ENCODE peak calls at places on chromosomes 7 and 10, in nine cellular contexts. One of them, this sample, is unnamed.

GRCh38 chr7:95718556-95719410 is 53.6 kb upstream of the DYNC1I1 start:
- DNase-seq in astrocyte of the spinal cord: peak
- DNase-seq in choroid plexus epithelial cell: peak
- DNase-seq in A549: peak
- DNase-seq in thyroid gland: no peak
- DNase-seq in WERI-Rb-1: no peak
- DNase-seq in endothelial cell: no peak
- DNase-seq in HCT116: peak
- DNase-seq in IMR-90: peak
- DNase-seq in this sample: peak

GRCh38 chr10:31929260-31929985 is 792 bp upstream of the ARHGAP12 start:
- DNase-seq in WERI-Rb-1: peak
- DNase-seq in endothelial cell: peak
- DNase-seq in astrocyte of the spinal cord: peak
- DNase-seq in HCT116: no peak
- DNase-seq in IMR-90: no peak
- DNase-seq in thyroid gland: peak
- DNase-seq in A549: peak
- DNase-seq in choroid plexus epithelial cell: no peak
- DNase-seq in this sample: peak

GRCh38 chr7:128939861-128940410 is 2.2 kb downstream of the IRF5 start:
- DNase-seq in WERI-Rb-1: no peak
- DNase-seq in endothelial cell: no peak
- DNase-seq in choroid plexus epithelial cell: no peak
- DNase-seq in HCT116: no peak
- DNase-seq in IMR-90: no peak
- DNase-seq in A549: no peak
- DNase-seq in astrocyte of the spinal cord: no peak
- DNase-seq in thyroid gland: no peak
- DNase-seq in this sample: no peak

GRCh38 chr10:44046605-44047004 is 338.3 kb downstream of the CXCL12 start:
- DNase-seq in A549: no peak
- DNase-seq in choroid plexus epithelial cell: peak
- DNase-seq in thyroid gland: peak
- DNase-seq in HCT116: no peak
- DNase-seq in IMR-90: peak
- DNase-seq in WERI-Rb-1: no peak
- DNase-seq in endothelial cell: no peak
- DNase-seq in astrocyte of the spinal cord: peak
- DNase-seq in this sample: peak

GRCh38 chr10:118662228-118663035 is 67.0 kb upstream of the PRLHR start:
- DNase-seq in thyroid gland: no peak
- DNase-seq in choroid plexus epithelial cell: peak
- DNase-seq in astrocyte of the spinal cord: no peak
- DNase-seq in WERI-Rb-1: no peak
- DNase-seq in A549: no peak
- DNase-seq in endothelial cell: no peak
- DNase-seq in HCT116: no peak
- DNase-seq in IMR-90: no peak
- DNase-seq in this sample: no peak

GRCh38 chr7:122453432-122453831 is 148.9 kb upstream of the FEZF1 start:
- DNase-seq in astrocyte of the spinal cord: no peak
- DNase-seq in HCT116: no peak
- DNase-seq in A549: no peak
- DNase-seq in IMR-90: no peak
- DNase-seq in endothelial cell: no peak
- DNase-seq in choroid plexus epithelial cell: no peak
- DNase-seq in thyroid gland: no peak
- DNase-seq in WERI-Rb-1: no peak
- DNase-seq in this sample: no peak

GRCh38 chr7:133746305-133746704 is 380.8 kb upstream of the LRGUK start:
- DNase-seq in WERI-Rb-1: no peak
- DNase-seq in thyroid gland: no peak
- DNase-seq in astrocyte of the spinal cord: no peak
- DNase-seq in choroid plexus epithelial cell: no peak
- DNase-seq in A549: no peak
- DNase-seq in IMR-90: no peak
- DNase-seq in endothelial cell: no peak
- DNase-seq in HCT116: no peak
- DNase-seq in this sample: no peak

GRCh38 chr10:4254101-4254994 is 469.3 kb upstream of the KLF6 start:
- DNase-seq in endothelial cell: no peak
- DNase-seq in HCT116: no peak
- DNase-seq in WERI-Rb-1: no peak
- DNase-seq in A549: no peak
- DNase-seq in astrocyte of the spinal cord: peak
- DNase-seq in IMR-90: peak
- DNase-seq in thyroid gland: no peak
- DNase-seq in choroid plexus epithelial cell: peak
- DNase-seq in this sample: peak

GRCh38 chr7:151790095-151790825 is 86.7 kb downstream of the PRKAG2 start:
- DNase-seq in thyroid gland: no peak
- DNase-seq in endothelial cell: no peak
- DNase-seq in A549: no peak
- DNase-seq in choroid plexus epithelial cell: no peak
- DNase-seq in astrocyte of the spinal cord: no peak
- DNase-seq in WERI-Rb-1: no peak
- DNase-seq in HCT116: no peak
- DNase-seq in IMR-90: no peak
- DNase-seq in this sample: no peak

GRCh38 chr7:133829336-133829897 is 297.7 kb upstream of the LRGUK start:
- DNase-seq in choroid plexus epithelial cell: no peak
- DNase-seq in IMR-90: peak
- DNase-seq in A549: no peak
- DNase-seq in thyroid gland: peak
- DNase-seq in WERI-Rb-1: no peak
- DNase-seq in endothelial cell: no peak
- DNase-seq in astrocyte of the spinal cord: peak
- DNase-seq in HCT116: no peak
- DNase-seq in this sample: no peak

DNA sequence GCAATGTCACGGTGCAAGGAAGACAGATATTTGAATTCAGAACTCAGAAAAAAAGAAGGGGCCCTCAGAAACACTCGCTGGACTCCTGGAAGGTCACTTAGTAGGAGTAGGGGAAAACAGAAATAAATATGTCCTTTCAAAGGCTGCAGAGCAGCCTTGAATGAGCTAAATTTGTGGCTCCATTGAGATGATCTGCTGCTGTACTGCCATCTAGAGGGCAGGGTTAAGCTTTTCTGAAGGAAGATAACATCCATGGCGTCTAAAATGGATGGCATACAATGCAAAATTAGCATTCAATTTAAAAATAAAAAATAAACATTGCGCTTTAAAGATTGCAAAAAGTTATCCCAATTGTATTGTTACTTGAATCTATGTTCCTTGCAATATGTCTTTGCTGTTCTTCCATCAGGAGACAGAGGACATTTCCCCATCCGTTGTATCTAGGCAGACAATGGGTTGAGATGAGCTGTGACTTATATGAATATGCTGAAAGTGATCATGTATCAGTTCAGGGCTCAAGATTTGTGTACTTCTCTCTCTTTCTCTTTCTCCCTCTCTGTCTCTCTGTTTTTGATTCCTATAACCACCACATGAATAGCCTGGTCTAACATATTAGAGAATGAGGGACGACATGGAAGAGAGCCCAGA is 642.2 kb downstream of the SH2D4B start:
- DNase-seq in thyroid gland: no peak
- DNase-seq in astrocyte of the spinal cord: peak
- DNase-seq in endothelial cell: peak
- DNase-seq in A549: no peak
- DNase-seq in WERI-Rb-1: peak
- DNase-seq in choroid plexus epithelial cell: peak
- DNase-seq in HCT116: no peak
- DNase-seq in IMR-90: peak
- DNase-seq in this sample: no peak
- TF ChIP-seq CTCF in thyroid gland: no peak
- TF ChIP-seq CTCF in astrocyte of the spinal cord: peak
- TF ChIP-seq CTCF in endothelial cell: peak
- TF ChIP-seq CTCF in A549: peak
- TF ChIP-seq CTCF in WERI-Rb-1: peak
- TF ChIP-seq CTCF in choroid plexus epithelial cell: peak
- TF ChIP-seq CTCF in HCT116: peak
- TF ChIP-seq CTCF in IMR-90: peak
- TF ChIP-seq CTCF in this sample: no peak

DNA sequence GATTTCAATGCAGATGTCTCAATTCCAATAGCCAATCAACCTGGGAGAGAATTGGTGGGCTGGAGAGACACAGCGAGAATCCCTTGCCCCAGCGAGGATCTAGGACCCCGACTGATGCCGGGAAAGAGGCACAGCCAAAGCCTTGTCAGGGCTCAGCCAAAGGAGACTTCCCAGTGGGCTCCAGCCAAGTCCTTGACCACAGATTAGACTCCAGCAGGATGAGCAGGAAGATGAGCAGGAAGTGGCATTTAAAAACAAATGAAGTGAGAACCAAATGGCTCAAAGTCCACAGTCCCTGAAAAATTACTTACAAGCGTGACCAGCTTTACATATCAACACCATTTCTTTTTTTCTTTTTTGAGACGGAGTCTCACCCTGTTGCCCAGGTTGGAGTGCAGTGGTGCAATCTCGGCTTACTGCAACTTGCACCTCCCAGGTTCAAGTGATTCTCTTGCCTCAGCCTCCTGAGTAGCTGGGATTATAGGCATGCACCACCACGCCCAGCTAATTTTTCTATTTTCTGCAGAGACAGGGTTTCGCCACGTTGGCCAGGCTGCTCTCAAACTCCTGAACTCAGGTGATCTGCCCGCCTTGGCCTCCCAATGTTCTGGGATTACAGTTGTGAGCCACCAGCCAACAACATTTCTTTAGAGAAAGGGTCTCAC is 40.2 kb downstream of the CTBP2 start:
- DNase-seq in A549: no peak
- DNase-seq in astrocyte of the spinal cord: peak
- DNase-seq in WERI-Rb-1: no peak
- DNase-seq in endothelial cell: no peak
- DNase-seq in choroid plexus epithelial cell: peak
- DNase-seq in thyroid gland: no peak
- DNase-seq in HCT116: no peak
- DNase-seq in IMR-90: peak
- DNase-seq in this sample: no peak
- TF ChIP-seq CTCF in A549: no peak
- TF ChIP-seq CTCF in astrocyte of the spinal cord: no peak
- TF ChIP-seq CTCF in WERI-Rb-1: no peak
- TF ChIP-seq CTCF in endothelial cell: no peak
- TF ChIP-seq CTCF in choroid plexus epithelial cell: no peak
- TF ChIP-seq CTCF in thyroid gland: no peak
- TF ChIP-seq CTCF in HCT116: no peak
- TF ChIP-seq CTCF in IMR-90: no peak
- TF ChIP-seq CTCF in this sample: no peak

GRCh38 chr7:100485514-100485913 is 1.8 kb downstream of the NYAP1 start:
- DNase-seq in thyroid gland: no peak
- DNase-seq in astrocyte of the spinal cord: no peak
- DNase-seq in HCT116: no peak
- DNase-seq in choroid plexus epithelial cell: no peak
- DNase-seq in WERI-Rb-1: no peak
- DNase-seq in A549: no peak
- DNase-seq in endothelial cell: no peak
- DNase-seq in IMR-90: no peak
- DNase-seq in this sample: no peak
- TF ChIP-seq CTCF in thyroid gland: no peak
- TF ChIP-seq CTCF in astrocyte of the spinal cord: no peak
- TF ChIP-seq CTCF in HCT116: no peak
- TF ChIP-seq CTCF in choroid plexus epithelial cell: no peak
- TF ChIP-seq CTCF in WERI-Rb-1: no peak
- TF ChIP-seq CTCF in A549: no peak
- TF ChIP-seq CTCF in endothelial cell: no peak
- TF ChIP-seq CTCF in IMR-90: no peak
- TF ChIP-seq CTCF in this sample: no peak

GRCh38 chr10:70432561-70433263 is 8.8 kb downstream of the NODAL start:
- DNase-seq in astrocyte of the spinal cord: no peak
- DNase-seq in WERI-Rb-1: no peak
- DNase-seq in IMR-90: no peak
- DNase-seq in choroid plexus epithelial cell: no peak
- DNase-seq in HCT116: no peak
- DNase-seq in A549: no peak
- DNase-seq in thyroid gland: no peak
- DNase-seq in endothelial cell: no peak
- DNase-seq in this sample: no peak

GRCh38 chr10:70433581-70434280 is 7.8 kb downstream of the NODAL start:
- DNase-seq in WERI-Rb-1: no peak
- DNase-seq in thyroid gland: no peak
- DNase-seq in IMR-90: peak
- DNase-seq in astrocyte of the spinal cord: no peak
- DNase-seq in A549: no peak
- DNase-seq in endothelial cell: no peak
- DNase-seq in HCT116: no peak
- DNase-seq in choroid plexus epithelial cell: no peak
- DNase-seq in this sample: no peak

GRCh38 chr10:70426835-70427234 is 14.6 kb downstream of the NODAL start:
- DNase-seq in endothelial cell: no peak
- DNase-seq in IMR-90: no peak
- DNase-seq in astrocyte of the spinal cord: no peak
- DNase-seq in thyroid gland: no peak
- DNase-seq in WERI-Rb-1: no peak
- DNase-seq in A549: no peak
- DNase-seq in HCT116: no peak
- DNase-seq in choroid plexus epithelial cell: no peak
- DNase-seq in this sample: no peak

GRCh38 chr10:70432101-70432500 is 9.4 kb downstream of the NODAL start:
- DNase-seq in IMR-90: no peak
- DNase-seq in astrocyte of the spinal cord: peak
- DNase-seq in thyroid gland: no peak
- DNase-seq in endothelial cell: no peak
- DNase-seq in choroid plexus epithelial cell: no peak
- DNase-seq in A549: no peak
- DNase-seq in WERI-Rb-1: peak
- DNase-seq in HCT116: no peak
- DNase-seq in this sample: no peak

DNA sequence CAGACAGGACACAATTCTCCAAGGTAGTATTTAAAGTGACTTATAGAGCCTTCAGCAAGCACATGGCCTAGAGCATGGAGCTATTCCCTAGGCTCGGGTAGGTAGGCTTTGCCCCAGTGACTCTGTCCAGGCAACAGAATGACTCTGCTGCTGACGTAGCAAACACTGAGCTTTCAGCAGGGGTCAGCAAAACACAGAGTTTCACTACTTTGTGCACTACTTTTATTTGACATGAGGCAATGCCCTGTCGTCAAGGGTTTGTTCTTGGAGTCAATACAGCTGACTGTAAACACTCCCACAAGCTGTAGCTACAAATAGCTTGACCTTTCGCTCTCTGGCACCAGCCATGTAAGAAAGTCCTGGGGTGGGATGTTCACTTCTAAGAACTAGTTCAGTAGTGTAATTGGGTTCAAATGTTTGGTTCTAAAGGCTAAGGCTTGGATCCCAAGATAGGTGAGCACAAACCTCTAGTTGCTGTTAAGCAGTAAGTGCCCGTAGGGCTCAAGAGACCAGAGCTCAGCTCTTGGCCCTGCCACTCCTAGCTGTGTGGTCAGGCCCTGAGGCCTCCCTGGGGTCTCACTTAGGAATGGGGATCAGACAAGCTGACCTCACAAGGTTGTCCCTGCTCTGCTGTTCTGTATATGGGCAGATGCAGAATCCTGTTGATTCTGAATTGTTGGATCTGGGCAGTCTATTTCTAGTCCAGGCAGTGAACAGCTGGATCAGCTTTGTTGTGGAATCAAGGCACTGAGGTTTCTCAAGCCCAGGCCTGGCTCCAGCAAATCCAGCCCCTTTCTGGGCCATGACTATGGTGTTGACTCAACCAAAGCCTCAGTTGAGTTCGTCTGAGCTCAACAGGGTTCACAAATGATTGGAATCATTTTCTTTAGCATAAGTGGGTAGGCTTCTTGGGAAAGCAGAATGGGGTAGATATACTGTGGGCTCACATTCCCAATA is 10.7 kb downstream of the NODAL start:
- DNase-seq in endothelial cell: no peak
- DNase-seq in IMR-90: peak
- DNase-seq in HCT116: no peak
- DNase-seq in choroid plexus epithelial cell: peak
- DNase-seq in astrocyte of the spinal cord: peak
- DNase-seq in thyroid gland: peak
- DNase-seq in WERI-Rb-1: no peak
- DNase-seq in A549: no peak
- DNase-seq in this sample: peak
- TF ChIP-seq CTCF in endothelial cell: no peak
- TF ChIP-seq CTCF in IMR-90: peak
- TF ChIP-seq CTCF in HCT116: no peak
- TF ChIP-seq CTCF in choroid plexus epithelial cell: peak
- TF ChIP-seq CTCF in astrocyte of the spinal cord: no peak
- TF ChIP-seq CTCF in thyroid gland: no peak
- TF ChIP-seq CTCF in WERI-Rb-1: peak
- TF ChIP-seq CTCF in A549: no peak
- TF ChIP-seq CTCF in this sample: no peak